ENCODE peak calls at places on chromosomes 1 and 21, in eight cellular contexts. C is activated CD4-positive, alpha-beta T cell treated with anti-CD3 and anti-CD28 coated beads for 24 hours; I is T-helper 2 cell; N is GM19239; F is H7; G is right cardiac atrium; X is GM10248; A is skeletal muscle cell. S is an unnamed sample.

GRCh38 chr1:72007312-72007711 is 275.0 kb downstream of the NEGR1 start:
- DNase-seq in C (no peak), I (no peak), N (no peak), F (no peak), G (no peak), X (no peak), A (no peak), S (no peak)

GRCh38 chr21:32329776-32330175 is 31.1 kb downstream of the MRAP start:
- DNase-seq in C (no peak), I (no peak), N (no peak), F (no peak), G (no peak), X (no peak), A (no peak), S (no peak)

GRCh38 chr1:45842786-45843185 is 39.4 kb downstream of the MAST2 start:
- DNase-seq in C (no peak), I (no peak), N (no peak), F (no peak), G (no peak), X (no peak), A (no peak), S (no peak)

GRCh38 chr1:84704872-84705426 is 14.7 kb upstream of the SSX2IP start:
- DNase-seq in C (no peak), I (no peak), N (no peak), F (peak; percentile 19), G (no peak), X (no peak), A (no peak), S (no peak)

GRCh38 chr1:54551891-54552290 is 3.9 kb downstream of the ACOT11 start:
- DNase-seq in C (no peak), I (no peak), N (no peak), F (no peak), G (no peak), X (no peak), A (no peak), S (no peak)

GRCh38 chr1:156945881-156946661 is 25.6 kb downstream of the LRRC71 start:
- DNase-seq in C (no peak), I (no peak), N (no peak), F (no peak), G (no peak), X (no peak), A (no peak), S (no peak)

GRCh38 chr1:152440635-152441471 is 26.8 kb upstream of the CRNN start:
- DNase-seq in C (peak; percentile 47), I (peak; percentile 50), N (peak; percentile 71), F (peak; percentile 57), G (peak; percentile 79), X (peak; percentile 85), A (peak; percentile 20), S (peak; percentile 45)

GRCh38 chr1:9589719-9590157 is 1.0 kb downstream of the TMEM201 start:
- DNase-seq in C (no peak), I (no peak), N (no peak), F (peak; percentile 50), G (no peak), X (no peak), A (no peak), S (no peak)

GRCh38 chr1:8184301-8184700 is 133.6 kb upstream of the SLC45A1 start:
- DNase-seq in C (no peak), I (no peak), N (no peak), F (no peak), G (no peak), X (no peak), A (no peak), S (no peak)

GRCh38 chr1:151539321-151540020 is 638 bp upstream of the TUFT1 start:
- DNase-seq in C (no peak), I (no peak), N (no peak), F (peak; percentile 71), G (peak; percentile 85), X (peak; percentile 58), A (peak; percentile 92), S (peak; percentile 93)

GRCh38 chr21:45388611-45389296 is 16.2 kb upstream of the COL18A1 start:
- DNase-seq in C (no peak), I (no peak), N (no peak), F (no peak), G (peak; percentile 35), X (no peak), A (no peak), S (no peak)

GRCh38 chr21:37130971-37131370 is 57.9 kb downstream of the TTC3 start:
- DNase-seq in C (no peak), I (no peak), N (no peak), F (no peak), G (no peak), X (no peak), A (no peak), S (no peak)

GRCh38 chr1:226912587-226913176 is 27.4 kb upstream of the COQ8A start:
- DNase-seq in C (peak; percentile 3), I (peak; percentile 13), N (peak; percentile 56), F (peak; percentile 90), G (peak; percentile 80), X (peak; percentile 73), A (no peak), S (peak; percentile 8)

GRCh38 chr21:25635310-25635709 is 3.7 kb upstream of the JAM2 start:
- DNase-seq in C (no peak), I (no peak), N (no peak), F (no peak), G (no peak), X (no peak), A (no peak), S (no peak)

GRCh38 chr1:94037392-94038229 is 83.3 kb downstream of the ABCA4 start:
- DNase-seq in C (no peak), I (no peak), N (no peak), F (no peak), G (no peak), X (peak; percentile 32), A (no peak), S (no peak)

GRCh38 chr1:230288641-230289349 is 137.3 kb downstream of the PGBD5 start:
- DNase-seq in C (no peak), I (no peak), N (no peak), F (no peak), G (no peak), X (no peak), A (no peak), S (no peak)

GRCh38 chr1:93598861-93599439 is 82.7 kb downstream of the BCAR3 start:
- DNase-seq in C (no peak), I (no peak), N (no peak), F (no peak), G (no peak), X (no peak), A (no peak), S (no peak)

GRCh38 chr1:235919797-235920475 is 53.2 kb upstream of the LYST start:
- DNase-seq in C (no peak), I (no peak), N (no peak), F (peak; percentile 53), G (no peak), X (no peak), A (peak; percentile 75), S (peak; percentile 73)

GRCh38 chr1:246722720-246723119 is 1.5 kb upstream of the SCCPDH start:
- DNase-seq in C (no peak), I (no peak), N (no peak), F (no peak), G (no peak), X (no peak), A (no peak), S (no peak)

GRCh38 chr21:20997308-20997632 is 939 bp upstream of the NCAM2 start:
- DNase-seq in C (no peak), I (no peak), N (no peak), F (peak; percentile 45), G (peak; percentile 47), X (no peak), A (no peak), S (no peak)

GRCh38 chr1:171484760-171485374 is 463 bp upstream of the PRRC2C start:
- DNase-seq in C (no peak), I (no peak), N (no peak), F (no peak), G (no peak), X (peak; percentile 53), A (no peak), S (peak; percentile 5)

GRCh38 chr21:35833388-35833787 is 226.9 kb downstream of the SETD4 start:
- DNase-seq in C (no peak), I (no peak), N (no peak), F (no peak), G (no peak), X (no peak), A (no peak), S (no peak)

GRCh38 chr21:24716306-24716918 is 890.9 kb downstream of the MRPL39 start:
- DNase-seq in C (no peak), I (no peak), N (no peak), F (no peak), G (no peak), X (no peak), A (peak; percentile 7), S (no peak)

GRCh38 chr1:180424848-180425457 is 77.4 kb downstream of the ACBD6 start:
- DNase-seq in C (no peak), I (no peak), N (no peak), F (no peak), G (no peak), X (no peak), A (peak; percentile 4), S (no peak)

GRCh38 chr1:23554481-23555224 is 4.6 kb downstream of the ID3 start:
- DNase-seq in C (peak; percentile 65), I (peak; percentile 82), N (peak; percentile 77), F (peak; percentile 98), G (peak; percentile 96), X (peak; percentile 92), A (peak; percentile 72), S (peak; percentile 56)

GRCh38 chr1:27570383-27570755 is 33.6 kb downstream of the AHDC1 start:
- DNase-seq in C (no peak), I (no peak), N (no peak), F (no peak), G (peak; percentile 58), X (no peak), A (no peak), S (no peak)

GRCh38 chr1:167344605-167345385 is 124.1 kb downstream of the POU2F1 start:
- DNase-seq in C (no peak), I (no peak), N (no peak), F (no peak), G (no peak), X (no peak), A (no peak), S (no peak)

GRCh38 chr1:5273280-5274003 is 619.0 kb downstream of the AJAP1 start:
- DNase-seq in C (no peak), I (no peak), N (no peak), F (no peak), G (no peak), X (no peak), A (no peak), S (no peak)

GRCh38 chr1:172742599-172743500 is 83.9 kb downstream of the FASLG start:
- DNase-seq in C (no peak), I (no peak), N (no peak), F (no peak), G (no peak), X (no peak), A (no peak), S (no peak)

S was measured in fibroblast of the conjunctiva.